ENCODE peak calls at places on chromosomes 13 and 19, in five cellular contexts. W is CD8-positive, alpha-beta memory T cell; I is PC-9; X is fibroblast of lung; A is vagina. E is an unnamed sample. For H3K4me1 and H3K27me3, the result is how much of the 10 kb centered on the place peaks cover.

GRCh38 chr19:45765365-45766292 is 3.4 kb downstream of the SIX5 start:
- DNase-seq in W (no peak), I (no peak), X (no peak), A (no peak), E (no peak)

GRCh38 chr13:106533940-106534843 is 1.3 kb downstream of the EFNB2 start:
- DNase-seq in X (peak), I (peak), A (no peak), W (no peak), E (peak)

GRCh38 chr13:54226866-54227265 is 1198.3 kb downstream of the OLFM4 start:
- DNase-seq in A (no peak), I (no peak), W (no peak), X (no peak), E (no peak)

GRCh38 chr19:32392142-32392541 is 13.4 kb upstream of the DPY19L3 start:
- DNase-seq in A (no peak), X (no peak), W (no peak), I (no peak), E (no peak)

GRCh38 chr19:39093761-39094160 is 9.6 kb downstream of the ACP7 start:
- DNase-seq in I (no peak), W (no peak), A (no peak), X (peak), E (no peak)

GRCh38 chr13:28981530-28981929 is 161.4 kb downstream of the MTUS2 start:
- DNase-seq in W (no peak), I (no peak), X (no peak), A (no peak), E (no peak)

GRCh38 chr19:42228640-42229039 is 8.5 kb downstream of the ZNF526 start:
- DNase-seq in W (no peak), A (no peak), I (no peak), X (no peak), E (no peak)

GRCh38 chr13:75715598-75716523 is 79.7 kb downstream of the LMO7 start:
- DNase-seq in I (peak), X (no peak), W (no peak), A (no peak), E (no peak)

GRCh38 chr13:76570485-76570884 is 315.7 kb downstream of the KCTD12 start:
- DNase-seq in A (no peak), I (no peak), W (no peak), X (no peak), E (no peak)

GRCh38 chr13:46962286-46962941 is 65.6 kb upstream of the HTR2A start:
- DNase-seq in X (peak), W (no peak), A (no peak), I (no peak), E (no peak)

GRCh38 chr19:55082023-55082851 is 6.6 kb downstream of the EPS8L1 start:
- DNase-seq in W (peak), I (peak), X (peak), A (no peak), E (no peak)

GRCh38 chr13:30585748-30586262 is 31.9 kb upstream of the USPL1 start:
- DNase-seq in I (no peak), A (no peak), X (peak), W (no peak), E (no peak)

GRCh38 chr19:41206926-41207750 is 11.9 kb upstream of the AXL start:
- DNase-seq in W (no peak), X (no peak), I (no peak), A (no peak), E (no peak)

GRCh38 chr13:93744886-93745285 is 518.3 kb downstream of the GPC6 start:
- DNase-seq in X (no peak), I (no peak), A (no peak), W (no peak), E (no peak)

GRCh38 chr19:35116085-35116801 is 620 bp downstream of the FXYD3 start:
- DNase-seq in W (no peak), X (no peak), I (peak), A (no peak), E (no peak)

GRCh38 chr19:35977446-35978222 is 17.4 kb upstream of the SDHAF1 start:
- DNase-seq in W (no peak), X (no peak), I (no peak), A (no peak), E (no peak)

GRCh38 chr13:73952683-73953082 is 181.5 kb downstream of the KLF12 start:
- DNase-seq in W (no peak), I (no peak), A (no peak), X (peak), E (no peak)

GRCh38 chr19:41887711-41888382 is 4.9 kb downstream of the ARHGEF1 start:
- DNase-seq in X (peak), A (no peak), I (peak), W (peak), E (peak)

GRCh38 chr13:71395053-71395452 is 472.0 kb downstream of the DACH1 start:
- DNase-seq in X (no peak), A (no peak), W (no peak), I (no peak), E (no peak)

GRCh38 chr13:111609631-111610030 is 289.2 kb downstream of the TEX29 start:
- DNase-seq in I (no peak), X (no peak), W (no peak), A (peak), E (no peak)

GRCh38 chr19:47421844-47422395 is 2.6 kb upstream of the MEIS3 start:
- DNase-seq in A (no peak), X (peak), W (no peak), I (no peak), E (no peak)

GRCh38 chr19:58479736-58480480 is 3.8 kb downstream of the ZNF446 start:
- DNase-seq in W (no peak), I (no peak), X (no peak), A (no peak), E (no peak)

GRCh38 chr13:48655291-48655690 is 1.6 kb downstream of the CYSLTR2 start:
- DNase-seq in A (no peak), I (no peak), W (no peak), X (no peak), E (no peak)

GRCh38 chr19:29531458-29532025 is 5.7 kb downstream of the VSTM2B start:
- DNase-seq in X (no peak), A (no peak), W (no peak), I (no peak), E (no peak)
- H3K27ac ChIP-seq in X (no peak), A (no peak), W (no peak), I (no peak), E (no peak)

GRCh38 chr13:24652346-24652745 is 27.9 kb upstream of the ATP12A start:
- DNase-seq in I (no peak), A (no peak), X (no peak), W (no peak), E (no peak)
- H3K4me1 ChIP-seq in I (under half), A (under half), X (under half), W (under half), E (under half)

GRCh38 chr19:49364083-49364687 is 508 bp downstream of the DKKL1 start:
- DNase-seq in A (no peak), X (no peak), I (no peak), W (no peak), E (no peak)
- H3K27me3 ChIP-seq in A (under half), X (under half), I (under half), W (under half), E (under half)

GRCh38 chr19:1210227-1210538 is 4.6 kb downstream of the STK11 start:
- DNase-seq in X (peak), W (no peak), I (no peak), A (no peak), E (no peak)
- H3K27ac ChIP-seq in X (no peak), W (no peak), I (no peak), A (peak), E (no peak)

GRCh38 chr13:110474713-110475112 is 86.8 kb downstream of the RAB20 start:
- DNase-seq in I (no peak), W (no peak), X (no peak), A (no peak), E (no peak)

GRCh38 chr13:110477711-110478245 is 83.7 kb downstream of the RAB20 start:
- DNase-seq in W (no peak), I (no peak), X (no peak), A (no peak), E (no peak)

GRCh38 chr13:110475550-110476219 is 85.8 kb downstream of the RAB20 start:
- DNase-seq in W (no peak), X (no peak), A (no peak), I (no peak), E (no peak)

GRCh38 chr13:110475117-110475516 is 86.4 kb downstream of the RAB20 start:
- DNase-seq in X (no peak), W (no peak), I (no peak), A (no peak), E (no peak)

GRCh38 chr13:110476220-110476617 is 85.3 kb downstream of the RAB20 start:
- DNase-seq in A (no peak), W (no peak), X (no peak), I (no peak), E (no peak)
- H3K4me1 ChIP-seq in A (under half), W (under half), X (under half), I (under half), E (under half)

DNA sequence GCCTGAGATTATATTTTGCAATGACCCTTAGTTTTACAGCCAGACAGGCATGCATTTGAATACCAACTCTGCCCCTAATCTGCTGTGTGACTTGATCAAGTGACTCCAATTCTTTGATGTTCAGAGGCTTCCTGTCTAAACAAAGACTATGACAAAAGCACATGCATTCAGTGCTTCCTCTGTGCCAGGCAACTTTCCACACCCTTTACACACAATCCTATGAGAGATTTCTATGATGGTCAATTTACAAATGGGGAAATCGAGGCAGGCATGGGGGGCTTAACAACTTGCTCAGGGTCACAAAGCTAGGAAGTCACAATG is 3.7 kb upstream of the LYPD3 start:
- DNase-seq in X (no peak), A (no peak), W (no peak), I (peak), E (peak)
- H3K27me3 ChIP-seq in X (under half), A (under half), W (under half), I (under half), E (under half)

GRCh38 chr19:7340959-7341837 is 7.5 kb upstream of the ARHGEF18 start:
- DNase-seq in I (no peak), X (peak), A (no peak), W (peak), E (peak)
- H3K27ac ChIP-seq in I (no peak), X (no peak), A (no peak), W (no peak), E (no peak)

GRCh38 chr13:114065926-114066774 is 66.3 kb downstream of the RASA3 start:
- DNase-seq in I (no peak), W (no peak), X (no peak), A (no peak), E (no peak)
- H3K4me1 ChIP-seq in I (half or more), W (half or more), X (half or more), A (half or more), E (half or more)